ENCODE peak calls at places on chromosomes 12 and 14, in five cellular contexts. One of them, this sample, is unnamed.

GRCh38 chr14:59769586-59769985 is 101.0 kb downstream of the RTN1 start:
- DNase-seq in breast epithelium: no peak
- DNase-seq in K562: no peak
- DNase-seq in transverse colon: no peak
- DNase-seq in suprapubic skin: no peak
- DNase-seq in this sample: no peak

GRCh38 chr12:6867407-6868210 is at the start of gene TPI1:
- DNase-seq in breast epithelium: peak
- DNase-seq in K562: peak
- DNase-seq in suprapubic skin: peak
- DNase-seq in transverse colon: peak
- DNase-seq in this sample: peak

GRCh38 chr14:50839048-50839447 is 8.1 kb upstream of the NIN start:
- DNase-seq in K562: no peak
- DNase-seq in transverse colon: no peak
- DNase-seq in suprapubic skin: no peak
- DNase-seq in breast epithelium: no peak
- DNase-seq in this sample: no peak

GRCh38 chr14:53190938-53191337 is 37.8 kb upstream of the DDHD1 start:
- DNase-seq in K562: no peak
- DNase-seq in breast epithelium: no peak
- DNase-seq in transverse colon: no peak
- DNase-seq in suprapubic skin: no peak
- DNase-seq in this sample: no peak

GRCh38 chr14:98606041-98606640 is 665.9 kb downstream of the BCL11B start:
- DNase-seq in K562: no peak
- DNase-seq in breast epithelium: no peak
- DNase-seq in transverse colon: no peak
- DNase-seq in suprapubic skin: no peak
- DNase-seq in this sample: no peak

GRCh38 chr12:48857278-48857994 is 5.5 kb upstream of the DDX23 start:
- DNase-seq in breast epithelium: no peak
- DNase-seq in suprapubic skin: no peak
- DNase-seq in transverse colon: no peak
- DNase-seq in K562: no peak
- DNase-seq in this sample: no peak

GRCh38 chr12:69758105-69758504 is 19.4 kb downstream of the RAB3IP start:
- DNase-seq in suprapubic skin: no peak
- DNase-seq in breast epithelium: no peak
- DNase-seq in K562: no peak
- DNase-seq in transverse colon: no peak
- DNase-seq in this sample: no peak

GRCh38 chr14:59252772-59253500 is 64.5 kb downstream of the DAAM1 start:
- DNase-seq in transverse colon: no peak
- DNase-seq in suprapubic skin: no peak
- DNase-seq in breast epithelium: no peak
- DNase-seq in K562: no peak
- DNase-seq in this sample: no peak

GRCh38 chr12:57110189-57111045 is 745 bp downstream of the STAT6 start:
- DNase-seq in suprapubic skin: peak
- DNase-seq in transverse colon: peak
- DNase-seq in K562: peak
- DNase-seq in breast epithelium: no peak
- DNase-seq in this sample: peak

GRCh38 chr12:105219261-105220018 is 16.5 kb downstream of the APPL2 start:
- DNase-seq in transverse colon: no peak
- DNase-seq in K562: no peak
- DNase-seq in breast epithelium: no peak
- DNase-seq in suprapubic skin: no peak
- DNase-seq in this sample: no peak

GRCh38 chr12:76018111-76018510 is 13.5 kb downstream of the PHLDA1 start:
- DNase-seq in breast epithelium: no peak
- DNase-seq in K562: no peak
- DNase-seq in transverse colon: no peak
- DNase-seq in suprapubic skin: no peak
- DNase-seq in this sample: no peak

GRCh38 chr12:31742891-31743290 is 14.1 kb upstream of the AMN1 start:
- DNase-seq in K562: no peak
- DNase-seq in transverse colon: no peak
- DNase-seq in suprapubic skin: no peak
- DNase-seq in breast epithelium: no peak
- DNase-seq in this sample: no peak

GRCh38 chr14:100529561-100530031 is 57.6 kb downstream of the BEGAIN start:
- DNase-seq in transverse colon: no peak
- DNase-seq in suprapubic skin: peak
- DNase-seq in K562: peak
- DNase-seq in breast epithelium: peak
- DNase-seq in this sample: peak

GRCh38 chr12:50842637-50843493 is at the start of gene TMPRSS12:
- DNase-seq in transverse colon: no peak
- DNase-seq in suprapubic skin: no peak
- DNase-seq in K562: no peak
- DNase-seq in breast epithelium: peak
- DNase-seq in this sample: no peak

GRCh38 chr12:19284658-19285057 is 154.6 kb upstream of the AEBP2 start:
- DNase-seq in suprapubic skin: no peak
- DNase-seq in breast epithelium: no peak
- DNase-seq in transverse colon: no peak
- DNase-seq in K562: no peak
- DNase-seq in this sample: no peak

GRCh38 chr12:91140660-91141045 is 29.4 kb upstream of the LUM start:
- DNase-seq in K562: no peak
- DNase-seq in transverse colon: no peak
- DNase-seq in suprapubic skin: no peak
- DNase-seq in breast epithelium: no peak
- DNase-seq in this sample: no peak

GRCh38 chr14:74670726-74671125 is 42.2 kb downstream of the AREL1 start:
- DNase-seq in K562: no peak
- DNase-seq in breast epithelium: no peak
- DNase-seq in transverse colon: no peak
- DNase-seq in suprapubic skin: no peak
- DNase-seq in this sample: no peak

GRCh38 chr14:74671789-74672188 is 41.1 kb downstream of the AREL1 start:
- DNase-seq in transverse colon: no peak
- DNase-seq in breast epithelium: no peak
- DNase-seq in K562: no peak
- DNase-seq in suprapubic skin: no peak
- DNase-seq in this sample: no peak

GRCh38 chr14:74675219-74675618 is 37.7 kb downstream of the AREL1 start:
- DNase-seq in K562: no peak
- DNase-seq in suprapubic skin: no peak
- DNase-seq in breast epithelium: no peak
- DNase-seq in transverse colon: no peak
- DNase-seq in this sample: no peak

GRCh38 chr14:74669846-74670245 is 43.0 kb downstream of the AREL1 start:
- DNase-seq in breast epithelium: no peak
- DNase-seq in transverse colon: no peak
- DNase-seq in K562: no peak
- DNase-seq in suprapubic skin: no peak
- DNase-seq in this sample: no peak

DNA sequence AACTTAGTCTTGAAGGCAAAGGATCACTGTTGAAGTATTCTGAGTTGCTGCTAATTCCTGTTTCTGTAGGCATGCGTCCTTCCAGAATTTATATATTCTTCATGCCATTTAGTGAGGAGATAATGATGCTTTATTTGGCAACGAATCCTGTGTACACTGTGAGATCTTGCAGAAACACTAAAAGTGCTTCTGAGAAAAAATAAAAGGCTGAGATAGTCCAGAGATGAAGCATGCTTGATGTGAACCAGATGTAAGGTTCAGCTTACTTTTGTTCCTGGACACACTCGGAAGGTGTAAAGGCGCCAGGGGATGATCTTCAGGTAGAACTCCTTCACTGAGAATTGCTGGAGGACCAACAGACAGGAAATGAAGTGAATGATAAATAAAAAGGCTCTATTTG is 39.1 kb downstream of the AREL1 start:
- DNase-seq in K562: no peak
- DNase-seq in breast epithelium: no peak
- DNase-seq in transverse colon: no peak
- DNase-seq in suprapubic skin: no peak
- DNase-seq in this sample: no peak
- H3K27ac ChIP-seq in K562: no peak
- H3K27ac ChIP-seq in breast epithelium: no peak
- H3K27ac ChIP-seq in transverse colon: no peak
- H3K27ac ChIP-seq in suprapubic skin: no peak
- H3K27ac ChIP-seq in this sample: no peak

GRCh38 chr12:132888852-132889251 is 1.4 kb upstream of the CHFR start:
- DNase-seq in suprapubic skin: no peak
- DNase-seq in transverse colon: no peak
- DNase-seq in breast epithelium: no peak
- DNase-seq in K562: no peak
- DNase-seq in this sample: no peak

GRCh38 chr12:132881853-132882252 is 5.6 kb downstream of the CHFR start:
- DNase-seq in suprapubic skin: no peak
- DNase-seq in breast epithelium: no peak
- DNase-seq in transverse colon: no peak
- DNase-seq in K562: no peak
- DNase-seq in this sample: no peak

GRCh38 chr12:132886529-132887477 is 602 bp downstream of the CHFR start:
- DNase-seq in breast epithelium: no peak
- DNase-seq in K562: peak
- DNase-seq in suprapubic skin: no peak
- DNase-seq in transverse colon: peak
- DNase-seq in this sample: peak

DNA sequence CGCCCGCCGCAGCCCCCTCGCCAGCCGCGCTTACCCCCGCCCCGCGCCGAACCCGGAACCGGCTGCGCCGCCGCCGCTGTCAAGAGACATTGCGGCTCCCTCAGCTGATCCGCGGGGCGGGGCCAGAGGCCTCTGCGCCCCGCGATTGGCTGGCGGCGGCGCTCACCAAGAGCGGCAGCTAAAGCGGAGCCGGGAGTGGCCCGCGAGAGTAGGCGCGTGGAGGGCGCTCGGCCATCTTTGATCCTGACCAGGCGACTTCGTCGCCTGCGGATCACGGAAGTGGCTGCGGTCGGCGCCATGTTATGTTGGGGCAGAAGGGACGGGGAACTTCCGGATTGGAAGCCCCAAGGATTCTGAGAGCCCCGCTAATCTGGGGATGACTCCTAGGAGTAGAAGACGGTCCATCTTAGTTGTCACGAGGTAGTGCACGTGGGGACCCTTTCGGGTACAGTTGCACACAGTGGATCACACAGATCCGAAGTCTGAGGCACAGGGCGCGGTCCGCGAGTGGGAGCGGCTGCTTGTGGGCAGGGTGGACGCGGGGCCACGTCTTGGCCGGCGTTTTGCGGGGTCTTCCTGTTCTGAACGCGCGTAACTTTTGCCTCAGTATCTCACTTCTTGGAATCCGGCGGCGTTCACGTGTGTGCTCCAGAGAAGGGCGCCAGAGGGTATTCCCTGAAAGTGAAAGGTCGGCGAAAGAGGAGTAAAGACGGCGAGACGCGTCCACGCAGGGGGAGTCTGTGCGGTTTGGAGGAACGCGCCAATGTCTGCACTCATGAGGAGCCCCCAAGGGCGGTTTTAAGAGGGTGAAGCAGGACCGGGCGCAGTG is at the start of gene CHFR:
- DNase-seq in transverse colon: peak
- DNase-seq in K562: peak
- DNase-seq in suprapubic skin: peak
- DNase-seq in breast epithelium: peak
- DNase-seq in this sample: peak
- TF ChIP-seq POLR2AphosphoS5 in transverse colon: peak
- TF ChIP-seq POLR2AphosphoS5 in K562: no peak
- TF ChIP-seq POLR2AphosphoS5 in suprapubic skin: no peak
- TF ChIP-seq POLR2AphosphoS5 in breast epithelium: peak
- TF ChIP-seq POLR2AphosphoS5 in this sample: peak

GRCh38 chr12:110501722-110502448 is at the start of the genes RAD9B and VPS29:
- DNase-seq in transverse colon: peak
- DNase-seq in suprapubic skin: peak
- DNase-seq in breast epithelium: peak
- DNase-seq in K562: peak
- DNase-seq in this sample: peak
- H3K27ac ChIP-seq in transverse colon: peak
- H3K27ac ChIP-seq in suprapubic skin: peak
- H3K27ac ChIP-seq in breast epithelium: peak
- H3K27ac ChIP-seq in K562: peak
- H3K27ac ChIP-seq in this sample: peak

GRCh38 chr12:111441107-111441928 is 35.6 kb downstream of the SH2B3 start:
- DNase-seq in transverse colon: no peak
- DNase-seq in breast epithelium: no peak
- DNase-seq in K562: no peak
- DNase-seq in suprapubic skin: no peak
- DNase-seq in this sample: peak

GRCh38 chr12:111438501-111438900 is 32.8 kb downstream of the SH2B3 start:
- DNase-seq in transverse colon: peak
- DNase-seq in suprapubic skin: no peak
- DNase-seq in breast epithelium: no peak
- DNase-seq in K562: no peak
- DNase-seq in this sample: no peak

GRCh38 chr12:111439657-111440151 is 34.0 kb downstream of the SH2B3 start:
- DNase-seq in breast epithelium: no peak
- DNase-seq in transverse colon: no peak
- DNase-seq in suprapubic skin: no peak
- DNase-seq in K562: no peak
- DNase-seq in this sample: peak

GRCh38 chr12:111440631-111441030 is 34.9 kb downstream of the SH2B3 start:
- DNase-seq in suprapubic skin: no peak
- DNase-seq in K562: no peak
- DNase-seq in breast epithelium: no peak
- DNase-seq in transverse colon: no peak
- DNase-seq in this sample: peak

GRCh38 chr12:111440152-111440551 is 34.4 kb downstream of the SH2B3 start:
- DNase-seq in breast epithelium: no peak
- DNase-seq in suprapubic skin: no peak
- DNase-seq in transverse colon: no peak
- DNase-seq in K562: no peak
- DNase-seq in this sample: peak
- TF ChIP-seq POLR2AphosphoS5 in breast epithelium: no peak
- TF ChIP-seq POLR2AphosphoS5 in suprapubic skin: no peak
- TF ChIP-seq POLR2AphosphoS5 in transverse colon: peak
- TF ChIP-seq POLR2AphosphoS5 in K562: no peak
- TF ChIP-seq POLR2AphosphoS5 in this sample: no peak

GRCh38 chr12:27614386-27614785 is 81.9 kb upstream of the REP15 start:
- DNase-seq in transverse colon: no peak
- DNase-seq in breast epithelium: no peak
- DNase-seq in suprapubic skin: no peak
- DNase-seq in K562: no peak
- DNase-seq in this sample: no peak
- H3K27ac ChIP-seq in transverse colon: no peak
- H3K27ac ChIP-seq in breast epithelium: no peak
- H3K27ac ChIP-seq in suprapubic skin: no peak
- H3K27ac ChIP-seq in K562: no peak
- H3K27ac ChIP-seq in this sample: peak

This sample was measured in sigmoid colon.